ENCODE peak calls at places on chromosomes 4 and X, in six cellular contexts. Y is right lobe of liver; C is nephron progenitor cell; V is activated CD4-positive, CD25-positive, alpha-beta regulatory T cell; E is SW480; J is heart right ventricle. P is an unnamed sample.

GRCh38 chr4:169158046-169158445 is 112.7 kb downstream of the SH3RF1 start:
- DNase-seq in Y (no peak), C (no peak), V (no peak), E (no peak), J (no peak), P (no peak)

GRCh38 chrX:47723689-47724088 is 64.7 kb upstream of the UXT start:
- DNase-seq in Y (no peak), C (no peak), V (no peak), E (no peak), J (no peak), P (no peak)

GRCh38 chr4:127868196-127868595 is 12.5 kb upstream of the PLK4 start:
- DNase-seq in Y (no peak), C (no peak), V (no peak), E (no peak), J (no peak), P (no peak)

GRCh38 chrX:71922697-71923096 is 12.1 kb downstream of the NHSL2 start:
- DNase-seq in Y (no peak), C (no peak), V (no peak), E (no peak), J (no peak), P (no peak)

GRCh38 chrX:23783569-23784486 is 855 bp downstream of the SAT1 start:
- DNase-seq in Y (no peak), C (peak; percentile 13), V (no peak), E (no peak), J (no peak), P (peak; percentile 47)

GRCh38 chr4:76943129-76943620 is 6.4 kb upstream of the SEPTIN11 start:
- DNase-seq in Y (no peak), C (no peak), V (no peak), E (no peak), J (no peak), P (no peak)

GRCh38 chr4:39548425-39549067 is 21.3 kb upstream of the UGDH start:
- DNase-seq in Y (no peak), C (no peak), V (no peak), E (no peak), J (no peak), P (no peak)

GRCh38 chr4:176238157-176238608 is 30.8 kb downstream of the ASB5 start:
- DNase-seq in Y (no peak), C (no peak), V (no peak), E (no peak), J (peak; percentile 14), P (no peak)

GRCh38 chrX:18769812-18770573 is 62.5 kb downstream of the PPEF1 start:
- DNase-seq in Y (no peak), C (no peak), V (no peak), E (no peak), J (no peak), P (no peak)

GRCh38 chr4:163697121-163697520 is 202.6 kb downstream of the TMA16 start:
- DNase-seq in Y (no peak), C (no peak), V (no peak), E (no peak), J (no peak), P (no peak)

GRCh38 chr4:65670331-65671031 is at the start of gene EPHA5:
- DNase-seq in Y (peak; percentile 28), C (peak; percentile 83), V (no peak), E (peak; percentile 20), J (peak; percentile 22), P (peak; percentile 55)

GRCh38 chrX:43882294-43882681 is at the start of gene MAOB:
- DNase-seq in Y (peak; percentile 74), C (peak; percentile 61), V (no peak), E (peak; percentile 69), J (peak; percentile 42), P (peak; percentile 62)

GRCh38 chr4:152850377-152850776 is 70.6 kb downstream of the ARFIP1 start:
- DNase-seq in Y (peak; percentile 41), C (no peak), V (no peak), E (no peak), J (peak; percentile 31), P (no peak)

GRCh38 chrX:133654801-133655200 is 239.5 kb upstream of the GPC4 start:
- DNase-seq in Y (no peak), C (no peak), V (no peak), E (no peak), J (no peak), P (no peak)

GRCh38 chr4:16225996-16226815 is at the start of gene TAPT1:
- DNase-seq in Y (peak; percentile 91), C (peak; percentile 90), V (peak; percentile 56), E (peak; percentile 41), J (peak; percentile 85), P (peak; percentile 90)

P was measured in aorta.